ENCODE peak calls at places on chromosomes 11 and 22, in four cellular contexts. D is GM12878, U is SK-N-SH, W is HepG2. F is an unnamed sample.

GRCh38 chr11:128294001-128294684 is 293.2 kb downstream of the ETS1 start:
- DNase-seq in D (no peak), U (no peak), W (no peak), F (no peak)

GRCh38 chr11:47617417-47617809 is 23.2 kb upstream of the C1QTNF4 start:
- DNase-seq in D (no peak), W (no peak), U (no peak), F (no peak)

GRCh38 chr11:115199501-115199900 is 304.7 kb downstream of the CADM1 start:
- DNase-seq in D (no peak), U (no peak), W (no peak), F (no peak)

GRCh38 chr22:22787805-22788459 is 99.7 kb upstream of the IGLL5 start:
- DNase-seq in D (no peak), U (peak; percentile 66), W (peak; percentile 30), F (peak; percentile 52)

GRCh38 chr22:39349506-39349966 is 255 bp upstream of the SYNGR1 start:
- DNase-seq in D (no peak), U (peak; percentile 95), W (no peak), F (no peak)

GRCh38 chr11:44623716-44624491 is 58.4 kb downstream of the CD82 start:
- DNase-seq in U (no peak), D (no peak), W (no peak), F (no peak)

GRCh38 chr11:66476841-66477251 is 3.4 kb upstream of the DPP3 start:
- DNase-seq in W (no peak), U (peak; percentile 64), D (no peak), F (no peak)

GRCh38 chr22:36862251-36863242 is 1.7 kb downstream of the NCF4 start:
- DNase-seq in U (no peak), W (no peak), D (peak; percentile 73), F (no peak)

GRCh38 chr22:36369004-36369921 is 18.5 kb downstream of the MYH9 start:
- DNase-seq in U (no peak), W (no peak), D (no peak), F (no peak)

GRCh38 chr22:30855677-30856518 is 112.7 kb downstream of the MORC2 start:
- DNase-seq in U (no peak), W (no peak), D (no peak), F (no peak)

GRCh38 chr11:73249304-73249703 is 22.8 kb upstream of the P2RY6 start:
- DNase-seq in U (no peak), W (no peak), D (peak; percentile 32), F (no peak)

GRCh38 chr11:71539017-71539416 is 1.2 kb downstream of the KRTAP5-8 start:
- DNase-seq in D (no peak), W (no peak), U (no peak), F (no peak)

GRCh38 chr11:99937330-99937729 is 749.8 kb upstream of the ARHGAP42 start:
- DNase-seq in W (no peak), U (no peak), D (no peak), F (no peak)

GRCh38 chr11:45828996-45829395 is 18.3 kb upstream of the CRY2 start:
- DNase-seq in W (no peak), D (no peak), U (no peak), F (no peak)

GRCh38 chr11:121575250-121575962 is 122.6 kb upstream of the SORL1-AS1 start:
- DNase-seq in W (no peak), D (peak; percentile 74), U (no peak), F (no peak)

GRCh38 chr11:16788141-16789060 is 50.0 kb downstream of the C11orf58 start:
- DNase-seq in W (peak; percentile 49), D (no peak), U (peak; percentile 83), F (peak; percentile 70)

GRCh38 chr11:126918556-126918955 is 82.0 kb downstream of the KIRREL3 start:
- DNase-seq in D (no peak), W (no peak), U (no peak), F (no peak)

GRCh38 chr11:102115557-102115956 is 5.3 kb downstream of the YAP1 start:
- DNase-seq in W (peak; percentile 96), D (no peak), U (no peak), F (peak; percentile 56)

GRCh38 chr11:128735935-128736610 is 42.2 kb downstream of the FLI1 start:
- DNase-seq in U (no peak), W (no peak), D (no peak), F (no peak)

GRCh38 chr11:1445741-1446445 is 40.7 kb downstream of the MOB2 start:
- DNase-seq in U (no peak), D (no peak), W (no peak), F (peak; percentile 21)

GRCh38 chr11:11839718-11840117 is 2.1 kb upstream of the USP47 start:
- DNase-seq in U (no peak), D (no peak), W (no peak), F (no peak)

GRCh38 chr11:124069429-124070401 is 28.6 kb upstream of the OR10G7 start:
- DNase-seq in D (peak; percentile 13), U (peak; percentile 50), W (peak; percentile 42), F (peak; percentile 53)

GRCh38 chr11:44633641-44634040 is 68.2 kb downstream of the CD82 start:
- DNase-seq in W (no peak), D (no peak), U (peak; percentile 56), F (no peak)

GRCh38 chr22:30423296-30423958 is 2.1 kb upstream of the MTFP1 start:
- DNase-seq in U (no peak), D (no peak), W (no peak), F (no peak)

GRCh38 chr11:121476379-121477032 is 23.7 kb upstream of the SORL1-AS1 start:
- DNase-seq in W (peak; percentile 83), D (no peak), U (no peak), F (no peak)

GRCh38 chr11:94638902-94639373 is 71.8 kb downstream of the PIWIL4 start:
- DNase-seq in D (no peak), W (no peak), U (no peak), F (no peak)

GRCh38 chr22:50576806-50577696 is 1.2 kb downstream of the CPT1B start:
- DNase-seq in D (no peak), U (no peak), W (no peak), F (no peak)

GRCh38 chr11:126712017-126712625 is 288.4 kb downstream of the KIRREL3 start:
- DNase-seq in W (no peak), U (no peak), D (no peak), F (no peak)

GRCh38 chr11:113553235-113553634 is 78.0 kb upstream of the DRD2 start:
- DNase-seq in W (no peak), D (no peak), U (no peak), F (no peak)

GRCh38 chr11:64566042-64566914 is 24.7 kb upstream of the SLC22A12 start:
- DNase-seq in U (peak; percentile 90), W (peak; percentile 99), D (no peak), F (peak; percentile 83)

GRCh38 chr11:116506446-116506845 is 266.3 kb downstream of the BUD13 start:
- DNase-seq in W (no peak), D (no peak), U (peak; percentile 82), F (no peak)

GRCh38 chr22:23086787-23087186 is 16.5 kb downstream of the GNAZ start:
- DNase-seq in W (no peak), U (no peak), D (no peak), F (no peak)

GRCh38 chr22:29784451-29785361 is 17.5 kb downstream of the UQCR10 start:
- DNase-seq in D (no peak), W (peak; percentile 38), U (no peak), F (no peak)

GRCh38 chr22:38032681-38033521 is 24.3 kb upstream of the PICK1 start:
- DNase-seq in W (peak; percentile 51), D (no peak), U (no peak), F (no peak)

GRCh38 chr11:35357893-35358292 is 61.5 kb downstream of the SLC1A2 start:
- DNase-seq in D (no peak), U (no peak), W (no peak), F (no peak)

GRCh38 chr11:8038393-8038792 is 42.6 kb upstream of the TUB start:
- DNase-seq in W (no peak), U (no peak), D (no peak), F (no peak)
- TF ChIP-seq EP300 in W (no peak), U (no peak), D (no peak), F (no peak)

DNA sequence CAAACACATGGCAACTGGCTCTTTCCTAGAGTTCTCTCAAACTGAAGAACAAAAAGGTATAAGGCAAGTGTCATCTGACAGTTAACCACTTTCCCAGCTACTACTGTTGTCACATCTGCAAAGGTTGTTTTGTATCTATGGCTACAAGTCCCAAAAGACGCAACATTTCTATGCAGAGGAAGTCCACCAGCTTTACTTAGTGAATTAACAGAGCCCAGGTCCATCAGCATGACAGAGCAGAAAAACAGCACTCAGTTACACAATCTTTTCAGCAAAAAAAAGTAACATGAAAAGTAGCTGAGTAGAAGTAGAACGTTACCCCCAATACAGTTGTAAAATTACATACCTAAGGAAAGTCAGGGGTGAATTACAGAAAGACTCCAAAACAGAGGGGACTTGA is 12.1 kb downstream of the CPSF7 start:
- DNase-seq in D (no peak), U (no peak), W (peak; percentile 16), F (peak; percentile 59)
- TF ChIP-seq PBX3 in D (no peak), U (no peak), W (no peak), F (no peak)

GRCh38 chr11:96207459-96208449 is 135.2 kb downstream of the MAML2 start:
- DNase-seq in W (peak; percentile 84), D (no peak), U (peak; percentile 15), F (no peak)
- TF ChIP-seq EP300 in W (peak; percentile 72), D (no peak), U (no peak), F (no peak)

GRCh38 chr22:17772249-17772962 is 1.9 kb downstream of the BID start:
- DNase-seq in U (peak; percentile 87), D (no peak), W (no peak), F (no peak)

GRCh38 chr22:17769716-17770082 is 4.6 kb downstream of the BID start:
- DNase-seq in D (no peak), W (no peak), U (no peak), F (no peak)

GRCh38 chr22:17770180-17771077 is 3.8 kb downstream of the BID start:
- DNase-seq in D (no peak), U (no peak), W (no peak), F (no peak)

GRCh38 chr22:17767236-17768065 is 6.8 kb downstream of the BID start:
- DNase-seq in U (no peak), D (peak; percentile 85), W (no peak), F (no peak)

GRCh38 chr22:17769013-17769715 is 5.1 kb downstream of the BID start:
- DNase-seq in W (no peak), D (no peak), U (no peak), F (no peak)
- TF ChIP-seq PBX3 in W (no peak), D (no peak), U (no peak), F (no peak)

DNA sequence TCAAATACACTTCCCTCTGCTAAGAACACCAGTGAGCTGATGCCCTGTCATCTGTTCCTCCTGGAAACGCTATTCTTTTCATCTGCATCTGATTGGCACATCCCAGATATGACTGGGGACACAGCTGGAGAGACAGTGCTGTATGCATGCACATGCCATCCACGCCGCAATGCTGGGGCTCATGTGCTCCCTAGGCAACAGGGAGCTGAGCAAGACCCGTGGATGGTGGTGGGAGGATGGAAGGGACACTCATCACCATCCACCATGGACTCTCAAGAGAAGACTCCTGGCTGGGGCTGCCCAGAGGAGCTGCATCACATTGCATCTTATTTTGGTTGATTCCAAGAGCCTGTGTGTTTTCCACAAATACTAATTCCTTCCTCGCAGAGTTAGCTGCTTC is 534.9 kb downstream of the OPCML start:
- DNase-seq in D (no peak), W (no peak), U (no peak), F (no peak)
- TF ChIP-seq EP300 in D (no peak), W (no peak), U (no peak), F (no peak)

GRCh38 chr11:112277937-112278336 is 17.3 kb upstream of the PLET1 start:
- DNase-seq in W (peak; percentile 29), U (no peak), D (no peak), F (no peak)
- TF ChIP-seq PBX3 in W (no peak), U (no peak), D (no peak), F (no peak)

F was measured in A549.